ENCODE peak calls at places on chromosomes 2 and 18, in four cellular contexts. O is activated CD8-positive, alpha-beta memory T cell treated with anti-CD3 and anti-CD28 coated beads, Interleukin-2, amount 50 U/mL, for 48 hours; K is retina; N is cardiac muscle cell. T is an unnamed sample.

GRCh38 chr2:33238111-33238510 is 238.3 kb upstream of the RASGRP3 start:
- DNase-seq in K (no peak), N (no peak), O (no peak), T (no peak)

GRCh38 chr18:32271649-32272324 is 81.9 kb downstream of the MEP1B start:
- DNase-seq in N (peak), K (peak), O (no peak), T (no peak)

GRCh38 chr2:219441451-219442205 is 7.0 kb downstream of the SPEG start:
- DNase-seq in K (peak), N (peak), O (no peak), T (no peak)

GRCh38 chr18:22194151-22194598 is 24.8 kb downstream of the GATA6 start:
- DNase-seq in K (no peak), N (peak), O (no peak), T (no peak)

GRCh38 chr2:74286725-74287124 is 56.5 kb downstream of the SLC4A5 start:
- DNase-seq in N (no peak), O (peak), K (no peak), T (no peak)

GRCh38 chr2:96690306-96691021 is 47.9 kb downstream of the FER1L5 start:
- DNase-seq in O (no peak), N (no peak), K (no peak), T (no peak)

GRCh38 chr2:29013046-29013780 is 32.1 kb downstream of the TOGARAM2 start:
- DNase-seq in O (no peak), N (no peak), K (no peak), T (no peak)

GRCh38 chr2:43192939-43193651 is 33.3 kb downstream of the ZFP36L2 start:
- DNase-seq in K (no peak), O (no peak), N (no peak), T (no peak)

GRCh38 chr2:3181416-3182010 is 196.1 kb downstream of the EIPR1 start:
- DNase-seq in N (no peak), O (no peak), K (no peak), T (no peak)